ENCODE peak calls at places on chromosome 6, in eight cellular contexts. O, D, I, T, G, B, V and Y are unnamed samples.

GRCh38 chr6:170455335-170455979 is 97.7 kb downstream of the PSMB1 start:
- DNase-seq in I (no peak), D (no peak), B (no peak), T (no peak), V (no peak), G (no peak), O (no peak), Y (no peak)

GRCh38 chr6:7204726-7205125 is 97.0 kb downstream of the RREB1 start:
- DNase-seq in G (peak), T (no peak), D (no peak), O (peak), B (no peak), V (no peak), I (no peak), Y (no peak)

GRCh38 chr6:169371344-169372144 is 117.9 kb upstream of the THBS2 start:
- DNase-seq in B (no peak), I (peak), V (no peak), O (peak), G (peak), T (peak), D (no peak), Y (no peak)

GRCh38 chr6:31575335-31575901 is at the start of gene TNF:
- DNase-seq in G (no peak), T (no peak), V (peak), D (no peak), I (no peak), O (no peak), B (no peak), Y (no peak)

GRCh38 chr6:156699017-156699421 is 78.2 kb upstream of the ARID1B start:
- DNase-seq in G (peak), O (no peak), B (no peak), T (no peak), D (no peak), V (no peak), I (no peak), Y (no peak)

GRCh38 chr6:109515781-109516409 is 32.9 kb upstream of the ZBTB24 start:
- DNase-seq in T (no peak), V (no peak), B (no peak), G (no peak), D (no peak), O (no peak), I (no peak), Y (no peak)

GRCh38 chr6:157847846-157848245 is 24.8 kb downstream of the SNX9 start:
- DNase-seq in D (no peak), V (no peak), I (no peak), B (no peak), O (no peak), G (no peak), T (no peak), Y (no peak)

GRCh38 chr6:158207452-158207788 is 39.3 kb downstream of the GTF2H5 start:
- DNase-seq in V (no peak), O (no peak), T (no peak), B (no peak), G (peak), I (no peak), D (no peak), Y (no peak)

GRCh38 chr6:63527658-63528514 is 44.4 kb upstream of the LOC128125822 start:
- DNase-seq in B (no peak), O (peak), I (peak), T (no peak), G (peak), D (peak), V (peak), Y (no peak)

GRCh38 chr6:14321992-14322772 is 204.6 kb downstream of the CD83 start:
- DNase-seq in I (peak), B (no peak), T (no peak), G (no peak), O (no peak), V (no peak), D (peak), Y (no peak)

GRCh38 chr6:102701019-102701418 is 1307.5 kb downstream of the GRIK2 start:
- DNase-seq in G (no peak), B (no peak), V (no peak), D (no peak), T (no peak), O (no peak), I (no peak), Y (no peak)